ENCODE peak calls at places on chromosomes 1 and 21, in five cellular contexts. S, L, O, V and Y are unnamed samples.

GRCh38 chr1:36350659-36351171 is 27.3 kb upstream of the EVA1B start:
- DNase-seq in L (peak; percentile 73), V (peak; percentile 88), O (peak; percentile 85), S (peak; percentile 80), Y (peak; percentile 80)

GRCh38 chr21:44838038-44838895 is 20.4 kb upstream of the SUMO3 start:
- DNase-seq in V (no peak), L (no peak), S (no peak), O (no peak), Y (no peak)

GRCh38 chr21:42594616-42595280 is 58.7 kb upstream of the PDE9A start:
- DNase-seq in S (no peak), L (peak; percentile 10), V (no peak), O (no peak), Y (no peak)

GRCh38 chr1:51927029-51927428 is 48.5 kb upstream of the NRDC start:
- DNase-seq in L (peak; percentile 47), O (no peak), V (peak; percentile 38), S (peak; percentile 20), Y (no peak)

GRCh38 chr1:185917646-185918045 is 183.5 kb downstream of the HMCN1 start:
- DNase-seq in O (no peak), S (no peak), L (peak; percentile 56), V (peak; percentile 53), Y (peak; percentile 55)

GRCh38 chr1:26999440-26999987 is 6.0 kb downstream of the TRNP1 start:
- DNase-seq in O (peak; percentile 95), S (peak; percentile 97), V (peak; percentile 98), L (peak; percentile 99), Y (peak; percentile 96)

GRCh38 chr1:202126426-202126825 is 3.7 kb downstream of the GPR37L1 start:
- DNase-seq in V (no peak), L (no peak), O (no peak), S (no peak), Y (no peak)

GRCh38 chr21:17351766-17352165 is 161.1 kb upstream of the CXADR start:
- DNase-seq in L (no peak), O (no peak), V (no peak), S (no peak), Y (peak; percentile 10)

GRCh38 chr1:25545767-25546166 is 2.4 kb downstream of the LDLRAP1 start:
- DNase-seq in L (no peak), V (no peak), O (no peak), S (no peak), Y (no peak)

GRCh38 chr1:215608646-215609045 is 41.5 kb downstream of the KCTD3 start:
- DNase-seq in L (no peak), O (no peak), V (no peak), S (no peak), Y (no peak)

GRCh38 chr1:7435276-7436055 is 335.6 kb upstream of the VAMP3 start:
- DNase-seq in V (no peak), S (no peak), O (no peak), L (no peak), Y (peak; percentile 15)

GRCh38 chr1:3641046-3641760 is 8.7 kb downstream of the WRAP73 start:
- DNase-seq in O (no peak), S (no peak), L (no peak), V (no peak), Y (no peak)

GRCh38 chr1:239218296-239218695 is 168.1 kb upstream of the CHRM3 start:
- DNase-seq in S (no peak), O (no peak), V (no peak), L (no peak), Y (peak; percentile 20)

GRCh38 chr21:38995755-38996154 is 187.5 kb downstream of the PSMG1 start:
- DNase-seq in V (no peak), L (no peak), S (no peak), O (no peak), Y (no peak)

GRCh38 chr1:202644219-202645096 is 65.8 kb downstream of the SYT2 start:
- DNase-seq in L (no peak), V (no peak), S (no peak), O (no peak), Y (no peak)

GRCh38 chr1:213435715-213436114 is 384.7 kb downstream of the RPS6KC1 start:
- DNase-seq in O (no peak), L (no peak), V (no peak), S (no peak), Y (no peak)

GRCh38 chr1:28322209-28322608 is 6.6 kb upstream of the MED18 start:
- DNase-seq in O (no peak), S (no peak), V (no peak), L (no peak), Y (peak; percentile 56)

GRCh38 chr1:157091186-157091585 is 8.4 kb downstream of the ETV3L start:
- DNase-seq in V (no peak), S (no peak), O (no peak), L (no peak), Y (no peak)

GRCh38 chr1:31768939-31769704 is 5.0 kb upstream of the ADGRB2 start:
- DNase-seq in L (no peak), V (no peak), S (no peak), O (no peak), Y (no peak)

GRCh38 chr1:74673351-74674111 is at the start of gene ERICH3:
- DNase-seq in S (no peak), O (no peak), V (peak; percentile 35), L (peak; percentile 26), Y (peak; percentile 5)

GRCh38 chr1:225437710-225438437 is 10.0 kb upstream of the LBR start:
- DNase-seq in O (no peak), L (peak; percentile 40), S (no peak), V (peak; percentile 42), Y (peak; percentile 36)

GRCh38 chr1:221430133-221430960 is 311.5 kb downstream of the DUSP10 start:
- DNase-seq in L (no peak), V (peak; percentile 81), O (no peak), S (no peak), Y (no peak)

GRCh38 chr1:171879556-171879955 is 38.3 kb downstream of the DNM3 start:
- DNase-seq in L (no peak), O (no peak), S (no peak), V (no peak), Y (no peak)

GRCh38 chr1:94992161-94992560 is 65.3 kb upstream of the CNN3 start:
- DNase-seq in L (no peak), O (no peak), V (no peak), S (no peak), Y (no peak)

GRCh38 chr1:6412896-6413295 is 6.8 kb downstream of the HES2 start:
- DNase-seq in V (peak; percentile 62), O (no peak), S (no peak), L (no peak), Y (peak; percentile 93)

GRCh38 chr1:32753532-32754281 is 51.1 kb upstream of the SYNC start:
- DNase-seq in L (peak; percentile 32), S (peak; percentile 32), V (peak; percentile 62), O (no peak), Y (peak; percentile 87)

GRCh38 chr1:206703647-206704046 is 18.9 kb downstream of the MAPKAPK2 start:
- DNase-seq in L (peak; percentile 68), V (peak; percentile 64), S (no peak), O (no peak), Y (no peak)

GRCh38 chr1:150536836-150537731 is 12.1 kb upstream of the ADAMTSL4 start:
- DNase-seq in S (no peak), V (peak; percentile 29), L (no peak), O (no peak), Y (peak; percentile 76)

GRCh38 chr1:24300971-24301370 is 18.2 kb upstream of the GRHL3 start:
- DNase-seq in V (no peak), S (no peak), O (no peak), L (no peak), Y (peak; percentile 83)

GRCh38 chr1:3939242-3940080 is 39.4 kb upstream of the C1orf174 start:
- DNase-seq in V (no peak), O (no peak), S (no peak), L (no peak), Y (no peak)

DNA sequence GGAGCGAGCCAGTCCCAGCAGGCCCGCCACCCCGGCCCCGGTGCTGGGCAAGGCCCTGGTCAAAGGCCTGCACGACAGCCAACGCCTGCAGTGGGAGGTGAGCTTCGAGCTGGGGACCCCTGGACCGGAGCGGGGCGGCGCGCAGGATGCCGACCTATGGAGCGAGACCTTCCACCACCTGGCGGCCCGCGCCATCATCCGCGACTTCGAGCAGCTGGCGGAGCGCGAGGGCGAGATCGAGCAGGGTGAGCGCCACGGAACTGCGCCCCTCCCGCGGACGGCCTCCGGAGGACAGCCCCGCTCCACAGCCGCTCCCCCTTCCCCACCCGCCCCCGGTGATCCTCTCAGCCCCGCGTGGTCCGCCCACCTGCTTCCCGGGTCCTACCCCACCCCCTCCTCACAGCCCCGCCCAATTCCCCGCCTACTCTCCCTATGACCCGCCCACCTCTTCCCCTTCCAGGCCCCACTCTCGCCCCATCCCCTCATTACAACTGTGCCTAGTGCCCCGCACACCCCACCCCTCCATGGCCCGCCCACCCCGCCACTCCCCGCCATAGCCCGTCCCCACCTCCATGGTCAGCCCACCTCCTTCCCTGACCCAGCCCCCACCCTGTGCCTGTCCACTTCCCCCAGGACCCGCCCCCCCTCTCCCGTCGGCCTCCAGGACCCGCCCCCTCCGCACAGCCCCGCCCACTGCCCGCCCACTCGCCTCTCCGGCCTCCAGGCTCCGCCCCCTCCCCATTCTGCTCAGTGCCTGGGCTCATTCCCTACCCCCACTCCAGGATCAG is 52.7 kb downstream of the VWA5B1 start:
- DNase-seq in S (no peak), L (no peak), O (no peak), V (no peak), Y (no peak)
- H3K4me3 ChIP-seq in S (no peak overlapping the region), L (no peak overlapping the region), O (peak overlapping the region; percentile 56), V (no peak overlapping the region), Y (no peak overlapping the region)

GRCh38 chr1:198677027-198677426 is 38.2 kb downstream of the PTPRC start:
- DNase-seq in L (no peak), O (no peak), S (no peak), V (peak; percentile 79), Y (peak; percentile 20)

GRCh38 chr1:198678901-198679329 is 40.1 kb downstream of the PTPRC start:
- DNase-seq in S (no peak), L (no peak), V (no peak), O (no peak), Y (no peak)

GRCh38 chr1:198674009-198674408 is 35.2 kb downstream of the PTPRC start:
- DNase-seq in O (no peak), S (no peak), L (no peak), V (no peak), Y (no peak)

GRCh38 chr1:198678301-198678836 is 39.5 kb downstream of the PTPRC start:
- DNase-seq in V (peak; percentile 53), L (no peak), O (no peak), S (no peak), Y (no peak)

GRCh38 chr1:198676253-198676652 is 37.4 kb downstream of the PTPRC start:
- DNase-seq in S (no peak), V (peak; percentile 47), O (no peak), L (no peak), Y (no peak)
- H3K4me3 ChIP-seq in S (no peak overlapping the region), V (no peak overlapping the region), O (no peak overlapping the region), L (no peak overlapping the region), Y (no peak overlapping the region)

DNA sequence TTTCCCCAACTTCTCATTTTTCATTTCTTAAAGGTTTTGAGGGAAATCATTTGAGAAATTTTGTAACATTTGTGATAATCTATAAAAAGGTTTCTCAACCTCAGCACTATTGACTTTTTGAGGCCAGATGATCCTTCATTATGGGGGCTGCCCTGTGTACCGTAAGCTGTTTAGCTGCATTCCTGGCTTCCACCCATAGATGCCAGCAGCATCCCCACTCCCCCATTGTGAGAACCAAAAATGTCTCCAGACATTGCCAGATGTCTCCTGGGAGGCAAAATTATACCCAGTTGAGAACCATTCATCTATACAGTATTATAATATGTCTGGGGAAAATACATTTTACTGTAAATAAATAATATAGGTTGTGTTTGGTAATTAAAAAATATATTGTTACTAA is 146.0 kb downstream of the PBX1 start:
- DNase-seq in S (no peak), V (no peak), O (no peak), L (peak; percentile 25), Y (no peak)
- H3K4me3 ChIP-seq in S (no peak overlapping the region), V (no peak overlapping the region), O (no peak overlapping the region), L (no peak overlapping the region), Y (no peak overlapping the region)

GRCh38 chr1:45359882-45360513 is 19.8 kb upstream of the MUTYH start:
- DNase-seq in L (peak; percentile 76), V (peak; percentile 51), S (peak; percentile 59), O (no peak), Y (peak; percentile 81)
- H3K4me3 ChIP-seq in L (no peak overlapping the region), V (no peak overlapping the region), S (no peak overlapping the region), O (peak overlapping the region; percentile 32), Y (no peak overlapping the region)